ENCODE peak calls at places on chromosomes 12 and 14, in six cellular contexts. A is RWPE2, T is BJ, Q is epithelial cell of proximal tubule, X is IMR-90, I is epithelial cell of esophagus. J is an unnamed sample.

GRCh38 chr12:94783862-94784261 is 133.5 kb upstream of the TMCC3 start:
- DNase-seq in X (peak; percentile 57), A (no peak), T (no peak), I (peak; percentile 67), Q (no peak), J (no peak)

GRCh38 chr14:64549805-64550538 is at the start of gene PPP1R36:
- DNase-seq in A (no peak), T (no peak), I (peak; percentile 30), Q (no peak), X (no peak), J (no peak)

GRCh38 chr12:102498471-102498870 is 18.1 kb upstream of the IGF1 start:
- DNase-seq in Q (no peak), T (no peak), X (no peak), A (no peak), I (no peak), J (no peak)

GRCh38 chr14:59454131-59454530 is 11.0 kb downstream of the GPR135 start:
- DNase-seq in A (no peak), T (peak; percentile 89), Q (peak; percentile 51), I (peak; percentile 77), X (peak; percentile 98), J (peak; percentile 52)

GRCh38 chr12:513446-513845 is 53.7 kb downstream of the B4GALNT3 start:
- DNase-seq in X (no peak), T (no peak), I (peak; percentile 57), Q (no peak), A (no peak), J (no peak)

GRCh38 chr12:109053382-109054123 is 1.2 kb downstream of the USP30 start:
- DNase-seq in Q (no peak), I (no peak), X (no peak), A (no peak), T (no peak), J (no peak)

GRCh38 chr12:34396006-34396860 is 373.9 kb downstream of the ALG10 start:
- DNase-seq in I (no peak), X (no peak), Q (no peak), T (no peak), A (peak; percentile 31), J (no peak)

GRCh38 chr12:87756111-87756510 is 273.1 kb downstream of the C12orf50 start:
- DNase-seq in I (peak; percentile 46), T (peak; percentile 10), X (peak; percentile 99), Q (peak; percentile 87), A (no peak), J (no peak)

GRCh38 chr12:122724641-122725243 is 5.9 kb downstream of the HCAR1 start:
- DNase-seq in X (no peak), Q (no peak), T (no peak), I (no peak), A (no peak), J (no peak)

GRCh38 chr12:9364224-9365176 is 156.3 kb upstream of the PZP start:
- DNase-seq in Q (peak; percentile 22), A (no peak), X (peak; percentile 70), I (peak; percentile 90), T (no peak), J (no peak)

GRCh38 chr12:19915392-19916192 is 452.7 kb upstream of the PDE3A start:
- DNase-seq in Q (no peak), I (peak; percentile 28), A (no peak), T (peak; percentile 9), X (peak; percentile 44), J (peak; percentile 33)

GRCh38 chr14:96084796-96085195 is 45.6 kb downstream of the C14orf132 start:
- DNase-seq in I (no peak), Q (no peak), X (no peak), A (peak; percentile 29), T (no peak), J (no peak)

DNA sequence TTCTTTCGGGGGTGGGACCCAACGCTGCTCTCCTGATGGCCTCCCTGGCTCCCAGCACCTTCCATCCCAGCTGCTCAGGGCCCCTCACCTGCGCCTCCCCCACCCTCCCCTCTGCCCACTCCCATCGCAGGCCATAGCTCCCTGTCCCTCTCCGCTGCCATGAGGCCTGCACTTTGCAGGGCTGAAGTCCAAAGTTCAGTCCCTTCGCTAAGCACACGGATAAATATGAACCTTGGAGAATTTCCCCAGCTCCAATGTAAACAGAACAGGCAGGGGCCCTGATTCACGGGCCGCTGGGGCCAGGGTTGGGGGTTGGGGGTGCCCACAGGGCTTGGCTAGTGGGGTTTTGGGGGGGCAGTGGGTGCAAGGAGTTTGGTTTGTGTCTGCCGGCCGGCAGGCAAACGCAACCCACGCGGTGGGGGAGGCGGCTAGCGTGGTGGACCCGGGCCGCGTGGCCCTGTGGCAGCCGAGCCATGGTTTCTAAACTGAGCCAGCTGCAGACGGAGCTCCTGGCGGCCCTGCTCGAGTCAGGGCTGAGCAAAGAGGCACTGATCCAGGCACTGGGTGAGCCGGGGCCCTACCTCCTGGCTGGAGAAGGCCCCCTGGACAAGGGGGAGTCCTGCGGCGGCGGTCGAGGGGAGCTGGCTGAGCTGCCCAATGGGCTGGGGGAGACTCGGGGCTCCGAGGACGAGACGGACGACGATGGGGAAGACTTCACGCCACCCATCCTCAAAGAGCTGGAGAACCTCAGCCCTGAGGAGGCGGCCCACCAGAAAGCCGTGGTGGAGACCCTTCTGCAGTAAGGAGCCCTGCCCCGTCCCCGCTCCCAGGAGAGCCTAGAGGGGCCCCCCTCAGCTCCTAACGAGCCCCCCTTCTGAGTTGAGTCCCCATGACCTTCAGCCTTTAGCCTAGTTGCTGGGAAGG is at the start of gene HNF1A:
- DNase-seq in X (no peak), Q (no peak), A (no peak), T (no peak), I (no peak), J (no peak)
- H3K4me3 ChIP-seq in X (no peak within 1 kb of the TSS), Q (peak within 1 kb of the TSS; percentile 70), A (no peak within 1 kb of the TSS), T (no peak within 1 kb of the TSS), I (no peak within 1 kb of the TSS), J (no peak within 1 kb of the TSS)

DNA sequence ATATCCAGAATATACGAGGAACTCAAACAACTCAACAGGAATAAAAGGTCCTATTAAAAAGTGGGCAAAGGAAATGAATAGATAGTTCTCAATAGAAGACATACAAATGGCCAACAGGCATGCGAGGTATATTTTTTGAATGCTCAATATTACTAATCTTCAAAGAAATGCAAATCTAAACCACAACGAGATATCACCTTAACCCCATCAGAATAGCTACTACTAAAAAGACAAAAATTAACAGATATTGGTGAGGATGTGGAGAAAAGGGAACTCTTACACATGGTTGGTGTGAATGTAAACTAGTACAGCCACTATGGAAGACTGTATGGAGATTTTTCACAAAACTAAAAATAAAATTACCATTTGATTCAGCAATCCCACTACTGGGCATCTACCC is 99.2 kb downstream of the TMEM260 start:
- DNase-seq in I (no peak), X (no peak), T (no peak), Q (no peak), A (no peak), J (no peak)
- H3K4me3 ChIP-seq in I (no peak overlapping the region), X (no peak overlapping the region), T (no peak overlapping the region), Q (no peak overlapping the region), A (no peak overlapping the region), J (no peak overlapping the region)

GRCh38 chr12:125331342-125332052 is 266.3 kb downstream of the AACS start:
- DNase-seq in X (no peak), T (no peak), Q (no peak), A (no peak), I (no peak), J (no peak)
- H3K4me3 ChIP-seq in X (no peak overlapping the region), T (peak overlapping the region; percentile 45), Q (peak overlapping the region; percentile 57), A (peak overlapping the region; percentile 26), I (peak overlapping the region; percentile 32), J (peak overlapping the region; percentile 13)

GRCh38 chr12:13095266-13095995 is 8.0 kb downstream of the GSG1 start:
- DNase-seq in A (no peak), I (no peak), T (no peak), Q (no peak), X (no peak), J (no peak)
- H3K4me3 ChIP-seq in A (no peak overlapping the region), I (no peak overlapping the region), T (no peak overlapping the region), Q (no peak overlapping the region), X (no peak overlapping the region), J (no peak overlapping the region)

DNA sequence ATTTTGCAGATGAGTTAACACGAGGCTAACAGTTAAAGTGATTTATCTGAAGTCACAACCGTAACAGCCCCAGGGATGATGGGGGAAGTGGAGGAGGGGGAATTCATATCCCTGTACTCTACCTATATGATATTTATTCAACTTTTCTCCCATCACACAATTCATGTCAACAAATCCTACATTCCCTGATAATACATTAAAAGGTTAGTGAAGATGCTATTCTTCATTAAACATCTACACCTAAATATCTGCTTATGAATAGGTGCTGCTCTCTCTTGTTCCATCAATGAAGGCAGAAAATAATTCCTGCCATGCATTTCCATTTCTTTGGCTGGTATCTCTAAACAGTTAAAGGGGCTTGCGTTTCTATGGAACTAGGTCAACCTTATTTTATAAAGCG is 6.8 kb downstream of the YBX3 start:
- DNase-seq in A (no peak), T (no peak), Q (no peak), I (no peak), X (no peak), J (no peak)
- H3K4me3 ChIP-seq in A (no peak overlapping the region), T (peak overlapping the region; percentile 18), Q (peak overlapping the region; percentile 26), I (peak overlapping the region; percentile 35), X (peak overlapping the region; percentile 22), J (peak overlapping the region; percentile 36)

GRCh38 chr12:21528953-21529352 is 2.9 kb downstream of the SPX start:
- DNase-seq in T (no peak), I (no peak), A (no peak), Q (peak; percentile 85), X (no peak), J (no peak)

GRCh38 chr12:21526053-21526452 is at the start of gene SPX:
- DNase-seq in T (no peak), I (peak; percentile 85), A (no peak), X (peak; percentile 26), Q (peak; percentile 46), J (no peak)

GRCh38 chr12:21527451-21528180 is 1.5 kb downstream of the SPX start:
- DNase-seq in A (peak; percentile 50), T (no peak), X (peak; percentile 18), I (peak; percentile 80), Q (no peak), J (no peak)

GRCh38 chr12:21529456-21529855 is 3.4 kb downstream of the SPX start:
- DNase-seq in T (no peak), X (no peak), A (no peak), Q (no peak), I (no peak), J (no peak)

DNA sequence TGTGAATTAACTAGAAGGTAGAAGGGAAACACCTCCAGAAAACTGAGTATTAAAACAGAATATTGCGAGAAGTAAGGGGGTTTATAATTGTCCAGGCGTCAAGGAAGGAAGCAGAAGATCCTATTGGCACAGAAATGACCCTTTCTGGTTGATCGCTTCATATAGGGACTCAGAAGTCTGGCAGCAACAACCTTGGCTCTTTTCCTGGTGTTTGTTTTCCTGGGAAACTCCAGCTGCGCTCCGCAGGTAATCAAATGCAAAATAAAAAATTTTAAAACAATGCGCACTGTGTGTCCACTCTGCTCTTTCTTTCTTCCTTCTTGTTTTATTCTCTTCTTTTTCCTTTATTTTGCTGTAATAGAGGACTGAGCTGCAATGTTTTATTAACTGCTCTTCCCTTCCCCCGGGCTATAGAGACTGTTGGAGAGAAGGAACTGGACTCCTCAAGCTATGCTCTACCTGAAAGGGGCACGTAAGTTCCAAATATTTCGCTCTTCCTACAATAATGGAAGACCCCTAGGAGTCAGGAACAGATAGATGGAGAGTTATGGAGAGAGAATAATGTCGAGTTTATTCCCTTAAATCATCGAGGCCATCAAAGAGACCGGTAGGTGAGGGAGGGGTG is 737 bp downstream of the SPX start:
- DNase-seq in X (no peak), Q (peak; percentile 25), I (no peak), A (no peak), T (no peak), J (no peak)
- H3K4me3 ChIP-seq in X (peak overlapping the region; percentile 50), Q (peak overlapping the region; percentile 81), I (peak overlapping the region; percentile 63), A (peak overlapping the region; percentile 39), T (peak overlapping the region; percentile 48), J (no peak overlapping the region)

GRCh38 chr12:2961705-2962104 is 2.5 kb downstream of the TEAD4 start:
- DNase-seq in X (no peak), Q (no peak), A (no peak), T (no peak), I (no peak), J (no peak)
- H3K4me3 ChIP-seq in X (no peak overlapping the region), Q (no peak overlapping the region), A (no peak overlapping the region), T (no peak overlapping the region), I (no peak overlapping the region), J (peak overlapping the region; percentile 75)